ENCODE peak calls at places on chromosomes 13 and 19, in five cellular contexts. One of them, this sample, is unnamed.

GRCh38 chr13:46668302-46668720 is 115.3 kb downstream of the LRCH1 start:
- DNase-seq in MCF 10A: peak
- DNase-seq in iris pigment epithelial cell: peak
- DNase-seq in left lung: no peak
- DNase-seq in T-cell: no peak
- DNase-seq in this sample: no peak

GRCh38 chr13:108020027-108020426 is 195.3 kb downstream of the LIG4 start:
- DNase-seq in MCF 10A: no peak
- DNase-seq in iris pigment epithelial cell: no peak
- DNase-seq in left lung: no peak
- DNase-seq in T-cell: no peak
- DNase-seq in this sample: no peak

GRCh38 chr19:3398900-3399278 is 32.5 kb downstream of the NFIC start:
- DNase-seq in MCF 10A: no peak
- DNase-seq in iris pigment epithelial cell: no peak
- DNase-seq in left lung: no peak
- DNase-seq in T-cell: no peak
- DNase-seq in this sample: no peak

GRCh38 chr13:36146513-36147276 is 15.5 kb upstream of the DCLK1 start:
- DNase-seq in MCF 10A: no peak
- DNase-seq in iris pigment epithelial cell: peak
- DNase-seq in left lung: no peak
- DNase-seq in T-cell: no peak
- DNase-seq in this sample: no peak

GRCh38 chr13:43963726-43964125 is 84.0 kb downstream of the LACC1 start:
- DNase-seq in MCF 10A: peak
- DNase-seq in iris pigment epithelial cell: no peak
- DNase-seq in left lung: no peak
- DNase-seq in T-cell: no peak
- DNase-seq in this sample: peak

GRCh38 chr19:34808566-34808965 is 35.6 kb upstream of the ZNF599 start:
- DNase-seq in MCF 10A: peak
- DNase-seq in iris pigment epithelial cell: peak
- DNase-seq in left lung: no peak
- DNase-seq in T-cell: no peak
- DNase-seq in this sample: peak

GRCh38 chr13:48902421-48902820 is 73.3 kb upstream of the FNDC3A start:
- DNase-seq in MCF 10A: peak
- DNase-seq in iris pigment epithelial cell: peak
- DNase-seq in left lung: no peak
- DNase-seq in T-cell: no peak
- DNase-seq in this sample: peak

GRCh38 chr19:16184665-16185122 is 516 bp upstream of the FAM32A start:
- DNase-seq in MCF 10A: no peak
- DNase-seq in iris pigment epithelial cell: no peak
- DNase-seq in left lung: no peak
- DNase-seq in T-cell: no peak
- DNase-seq in this sample: no peak

GRCh38 chr19:58279042-58279924 is 528 bp downstream of the ZNF8 start:
- DNase-seq in MCF 10A: peak
- DNase-seq in iris pigment epithelial cell: peak
- DNase-seq in left lung: peak
- DNase-seq in T-cell: no peak
- DNase-seq in this sample: peak

GRCh38 chr19:51546650-51547396 is 15.4 kb upstream of the SIGLEC6 start:
- DNase-seq in MCF 10A: no peak
- DNase-seq in iris pigment epithelial cell: peak
- DNase-seq in left lung: no peak
- DNase-seq in T-cell: no peak
- DNase-seq in this sample: no peak

GRCh38 chr13:48875071-48875470 is 100.6 kb upstream of the FNDC3A start:
- DNase-seq in MCF 10A: no peak
- DNase-seq in iris pigment epithelial cell: no peak
- DNase-seq in left lung: no peak
- DNase-seq in T-cell: no peak
- DNase-seq in this sample: peak

GRCh38 chr19:10919352-10920287 is 8.8 kb downstream of the YIPF2 start:
- DNase-seq in MCF 10A: no peak
- DNase-seq in iris pigment epithelial cell: no peak
- DNase-seq in left lung: no peak
- DNase-seq in T-cell: no peak
- DNase-seq in this sample: no peak

GRCh38 chr19:3338541-3339181 is 27.7 kb upstream of the NFIC start:
- DNase-seq in MCF 10A: peak
- DNase-seq in iris pigment epithelial cell: no peak
- DNase-seq in left lung: peak
- DNase-seq in T-cell: peak
- DNase-seq in this sample: no peak

GRCh38 chr13:74289130-74289529 is 154.9 kb upstream of the KLF12 start:
- DNase-seq in MCF 10A: no peak
- DNase-seq in iris pigment epithelial cell: no peak
- DNase-seq in left lung: no peak
- DNase-seq in T-cell: no peak
- DNase-seq in this sample: peak

GRCh38 chr13:26710166-26710565 is 50.4 kb downstream of the GPR12 start:
- DNase-seq in MCF 10A: no peak
- DNase-seq in iris pigment epithelial cell: no peak
- DNase-seq in left lung: no peak
- DNase-seq in T-cell: no peak
- DNase-seq in this sample: peak

GRCh38 chr13:85498774-85499173 is 300.4 kb downstream of the SLITRK6 start:
- DNase-seq in MCF 10A: no peak
- DNase-seq in iris pigment epithelial cell: no peak
- DNase-seq in left lung: no peak
- DNase-seq in T-cell: no peak
- DNase-seq in this sample: no peak

GRCh38 chr13:101267656-101268055 is 148.7 kb downstream of the NALCN start:
- DNase-seq in MCF 10A: no peak
- DNase-seq in iris pigment epithelial cell: no peak
- DNase-seq in left lung: no peak
- DNase-seq in T-cell: no peak
- DNase-seq in this sample: no peak

GRCh38 chr13:90502762-90503161 is 844.7 kb upstream of the MIR17HG start:
- DNase-seq in MCF 10A: no peak
- DNase-seq in iris pigment epithelial cell: no peak
- DNase-seq in left lung: no peak
- DNase-seq in T-cell: no peak
- DNase-seq in this sample: peak

GRCh38 chr19:18815673-18816072 is 16.1 kb upstream of the UPF1 start:
- DNase-seq in MCF 10A: no peak
- DNase-seq in iris pigment epithelial cell: no peak
- DNase-seq in left lung: no peak
- DNase-seq in T-cell: no peak
- DNase-seq in this sample: no peak

GRCh38 chr19:5880604-5881078 is 10.3 kb upstream of the FUT5 start:
- DNase-seq in MCF 10A: peak
- DNase-seq in iris pigment epithelial cell: peak
- DNase-seq in left lung: no peak
- DNase-seq in T-cell: no peak
- DNase-seq in this sample: peak

GRCh38 chr13:99289674-99290337 is 17.4 kb downstream of the GPR183 start:
- DNase-seq in MCF 10A: no peak
- DNase-seq in iris pigment epithelial cell: no peak
- DNase-seq in left lung: no peak
- DNase-seq in T-cell: peak
- DNase-seq in this sample: no peak

GRCh38 chr19:57560049-57560491 is 407 bp upstream of the ZNF550 start:
- DNase-seq in MCF 10A: peak
- DNase-seq in iris pigment epithelial cell: peak
- DNase-seq in left lung: no peak
- DNase-seq in T-cell: no peak
- DNase-seq in this sample: no peak

GRCh38 chr13:51330741-51331140 is 8.8 kb upstream of the SERPINE3 start:
- DNase-seq in MCF 10A: peak
- DNase-seq in iris pigment epithelial cell: peak
- DNase-seq in left lung: no peak
- DNase-seq in T-cell: no peak
- DNase-seq in this sample: no peak

GRCh38 chr13:86193281-86193680 is 394.1 kb upstream of the SLITRK6 start:
- DNase-seq in MCF 10A: peak
- DNase-seq in iris pigment epithelial cell: no peak
- DNase-seq in left lung: no peak
- DNase-seq in T-cell: no peak
- DNase-seq in this sample: no peak

GRCh38 chr19:49020342-49020741 is 3.5 kb upstream of the LHB start:
- DNase-seq in MCF 10A: no peak
- DNase-seq in iris pigment epithelial cell: no peak
- DNase-seq in left lung: no peak
- DNase-seq in T-cell: no peak
- DNase-seq in this sample: peak

GRCh38 chr19:27733551-27734266 is 1479.2 kb downstream of the UQCRFS1 start:
- DNase-seq in MCF 10A: no peak
- DNase-seq in iris pigment epithelial cell: no peak
- DNase-seq in left lung: no peak
- DNase-seq in T-cell: no peak
- DNase-seq in this sample: no peak

GRCh38 chr13:98443329-98443728 is 133.6 kb downstream of the STK24 start:
- DNase-seq in MCF 10A: peak
- DNase-seq in iris pigment epithelial cell: peak
- DNase-seq in left lung: no peak
- DNase-seq in T-cell: no peak
- DNase-seq in this sample: peak

GRCh38 chr13:104473936-104474335 is 1407.7 kb upstream of the SLC10A2 start:
- DNase-seq in MCF 10A: no peak
- DNase-seq in iris pigment epithelial cell: peak
- DNase-seq in left lung: no peak
- DNase-seq in T-cell: no peak
- DNase-seq in this sample: no peak

GRCh38 chr19:5718032-5718578 is 1.8 kb downstream of the LONP1 start:
- DNase-seq in MCF 10A: peak
- DNase-seq in iris pigment epithelial cell: peak
- DNase-seq in left lung: peak
- DNase-seq in T-cell: no peak
- DNase-seq in this sample: no peak

GRCh38 chr19:40549007-40549708 is 27.5 kb upstream of the SHKBP1 start:
- DNase-seq in MCF 10A: peak
- DNase-seq in iris pigment epithelial cell: peak
- DNase-seq in left lung: peak
- DNase-seq in T-cell: peak
- DNase-seq in this sample: peak

GRCh38 chr13:39956036-39956435 is 300.6 kb downstream of the COG6 start:
- DNase-seq in MCF 10A: no peak
- DNase-seq in iris pigment epithelial cell: peak
- DNase-seq in left lung: no peak
- DNase-seq in T-cell: no peak
- DNase-seq in this sample: no peak

GRCh38 chr19:14496029-14496848 is at the start of gene GIPC1:
- DNase-seq in MCF 10A: peak
- DNase-seq in iris pigment epithelial cell: peak
- DNase-seq in left lung: peak
- DNase-seq in T-cell: peak
- DNase-seq in this sample: peak

GRCh38 chr13:95403349-95404140 is 102.3 kb upstream of the ABCC4 start:
- DNase-seq in MCF 10A: no peak
- DNase-seq in iris pigment epithelial cell: no peak
- DNase-seq in left lung: no peak
- DNase-seq in T-cell: no peak
- DNase-seq in this sample: peak

GRCh38 chr13:27022571-27023311 is 148.9 kb downstream of the USP12 start:
- DNase-seq in MCF 10A: peak
- DNase-seq in iris pigment epithelial cell: peak
- DNase-seq in left lung: no peak
- DNase-seq in T-cell: no peak
- DNase-seq in this sample: peak

GRCh38 chr19:23823952-23824389 is 65.3 kb upstream of the ZNF681 start:
- DNase-seq in MCF 10A: peak
- DNase-seq in iris pigment epithelial cell: peak
- DNase-seq in left lung: no peak
- DNase-seq in T-cell: no peak
- DNase-seq in this sample: peak

GRCh38 chr13:112859817-112860190 is 109.2 kb upstream of the MCF2L start:
- DNase-seq in MCF 10A: peak
- DNase-seq in iris pigment epithelial cell: peak
- DNase-seq in left lung: no peak
- DNase-seq in T-cell: no peak
- DNase-seq in this sample: peak

GRCh38 chr13:94186470-94186869 is 293.0 kb downstream of the DCT start:
- DNase-seq in MCF 10A: no peak
- DNase-seq in iris pigment epithelial cell: no peak
- DNase-seq in left lung: no peak
- DNase-seq in T-cell: no peak
- DNase-seq in this sample: no peak

This sample was measured in mesendoderm.